ENCODE peak calls at places on chromosomes 1 and 21, in four cellular contexts. K is OCI-LY7, Y is adrenal gland, G is left lung. A is an unnamed sample. For H3K4me1, the result is how much of the 10 kb centered on the place peaks cover.

GRCh38 chr1:53546409-53547155 is 87.4 kb downstream of the DMRTB1 start:
- DNase-seq in K (no peak), Y (no peak), G (peak), A (no peak)

GRCh38 chr21:41846536-41846935 is 32.6 kb downstream of the PRDM15 start:
- DNase-seq in K (no peak), Y (no peak), G (no peak), A (no peak)

GRCh38 chr1:227323956-227324267 is 5.6 kb upstream of the CDC42BPA start:
- DNase-seq in K (no peak), Y (no peak), G (no peak), A (no peak)

GRCh38 chr1:244273845-244274619 is 177.7 kb downstream of the ADSS2 start:
- DNase-seq in K (no peak), Y (peak), G (peak), A (no peak)

GRCh38 chr21:40177979-40178378 is 310.7 kb downstream of the PCP4 start:
- DNase-seq in K (no peak), Y (no peak), G (no peak), A (no peak)

GRCh38 chr1:96370752-96371151 is 350.8 kb upstream of the PTBP2 start:
- DNase-seq in K (no peak), Y (peak), G (no peak), A (no peak)

GRCh38 chr1:39170731-39171375 is 33.6 kb upstream of the MACF1 start:
- DNase-seq in K (no peak), Y (no peak), G (no peak), A (no peak)

GRCh38 chr1:63679076-63679475 is 85.9 kb downstream of the PGM1 start:
- DNase-seq in K (no peak), Y (no peak), G (no peak), A (no peak)

GRCh38 chr1:41639332-41639936 is 155.0 kb upstream of the EDN2 start:
- DNase-seq in K (no peak), Y (no peak), G (no peak), A (no peak)

GRCh38 chr1:183178490-183178889 is 7.6 kb upstream of the LAMC2 start:
- DNase-seq in K (no peak), Y (no peak), G (no peak), A (no peak)

GRCh38 chr1:99748419-99748818 is 18.0 kb downstream of the FRRS1 start:
- DNase-seq in K (no peak), Y (no peak), G (no peak), A (no peak)

GRCh38 chr1:79042117-79042516 is 35.6 kb upstream of the ADGRL4 start:
- DNase-seq in K (no peak), Y (no peak), G (no peak), A (no peak)

GRCh38 chr21:15421521-15421920 is 308.3 kb upstream of the USP25 start:
- DNase-seq in K (no peak), Y (no peak), G (no peak), A (no peak)

GRCh38 chr1:215890438-215890837 is 323.3 kb downstream of the KCTD3 start:
- DNase-seq in K (no peak), Y (no peak), G (no peak), A (no peak)

GRCh38 chr1:162500805-162501204 is 3.2 kb downstream of the UHMK1 start:
- DNase-seq in K (no peak), Y (no peak), G (no peak), A (peak)

GRCh38 chr21:41578708-41579107 is 70.8 kb upstream of the TMPRSS2 start:
- DNase-seq in K (no peak), Y (no peak), G (no peak), A (no peak)

GRCh38 chr1:215679231-215679630 is 112.1 kb downstream of the KCTD3 start:
- DNase-seq in K (no peak), Y (no peak), G (no peak), A (no peak)

GRCh38 chr1:45501502-45501859 is 1.4 kb downstream of the MMACHC start:
- DNase-seq in K (no peak), Y (no peak), G (no peak), A (no peak)
- H3K4me3 ChIP-seq in K (peak), Y (no peak), G (no peak), A (no peak)

DNA sequence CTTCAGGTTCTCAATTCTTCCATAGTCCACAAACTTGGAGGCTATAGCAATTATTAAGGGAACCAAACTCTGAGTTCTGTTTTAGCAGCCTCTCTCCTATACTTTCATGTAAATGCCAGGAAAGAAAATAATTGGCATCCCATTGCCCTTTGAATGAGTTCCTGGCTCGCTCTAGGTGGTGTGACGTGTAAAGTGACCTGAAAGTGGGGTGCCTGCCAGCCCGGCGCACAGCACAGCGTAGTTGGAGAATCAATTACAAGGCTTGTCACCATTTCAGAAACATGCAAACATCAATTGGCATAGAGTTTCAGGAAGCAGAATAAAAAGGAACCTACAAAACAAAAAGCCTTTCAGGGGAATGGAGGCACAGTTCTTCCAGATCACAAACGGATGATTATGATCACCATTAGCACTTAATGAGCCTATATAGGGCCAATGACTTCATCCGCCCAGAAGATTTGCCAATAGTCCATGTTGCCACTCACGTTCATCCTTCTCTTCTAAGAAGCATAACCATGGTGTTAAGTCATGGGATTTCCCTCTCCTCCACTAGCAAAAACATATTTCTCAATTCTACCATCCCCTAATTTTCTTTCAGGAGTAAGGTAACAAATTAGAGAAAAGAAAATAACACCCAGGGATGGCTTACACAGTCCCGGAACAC is 354.6 kb upstream of the ADGRL2 start:
- DNase-seq in K (no peak), Y (no peak), G (no peak), A (peak)
- H3K4me1 ChIP-seq in K (under half), Y (under half), G (under half), A (under half)

DNA sequence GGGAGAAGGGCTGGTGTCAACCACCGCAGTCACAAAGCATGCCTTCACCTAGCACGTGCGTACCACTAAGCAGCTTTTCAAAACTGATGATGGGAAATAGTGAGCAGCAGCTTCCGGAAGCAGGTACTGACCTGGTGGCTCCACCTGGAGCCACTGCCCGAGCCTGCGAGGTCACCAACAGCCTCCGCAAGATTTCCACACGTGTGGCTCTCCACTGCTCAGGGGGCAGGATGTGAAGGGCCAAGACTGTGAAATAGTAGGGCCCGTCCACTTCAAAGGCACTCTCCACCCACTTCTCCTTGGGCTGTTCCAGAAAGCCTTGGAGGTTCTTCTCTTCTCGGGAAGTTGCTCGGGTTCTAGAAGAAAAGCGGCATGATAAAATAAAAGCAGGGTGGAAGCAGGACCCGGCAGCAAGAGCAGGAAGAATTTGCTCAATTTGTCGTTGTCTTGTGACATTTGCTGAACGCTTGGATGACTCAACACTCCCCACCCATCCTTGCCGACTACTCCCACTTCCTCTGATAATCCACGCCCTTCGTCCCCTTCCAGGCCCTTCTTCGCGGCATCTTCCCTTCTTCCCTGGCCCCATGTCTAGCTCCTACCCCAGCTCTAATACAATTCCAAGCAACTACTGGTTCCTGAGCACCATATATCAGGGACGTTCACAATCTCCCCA is 124.9 kb upstream of the IFFO2 start:
- DNase-seq in K (no peak), Y (peak), G (peak), A (no peak)
- H3K4me3 ChIP-seq in K (no peak), Y (no peak), G (peak), A (no peak)

GRCh38 chr1:114431026-114431425 is 80.0 kb downstream of the TRIM33 start:
- DNase-seq in K (no peak), Y (no peak), G (no peak), A (no peak)
- H3K4me1 ChIP-seq in K (under half), Y (under half), G (under half), A (under half)